ENCODE peak calls at places on chromosomes 12 and 14, in seven cellular contexts. M is HFF-Myc, K is renal cortical epithelial cell, N is RCC 7860, O is nucleus accumbens, Z is glomerular endothelial cell, I is neural progenitor cell. R is an unnamed sample.

GRCh38 chr14:82075566-82075965 is 541.9 kb upstream of the SEL1L start:
- DNase-seq in M (no peak), K (peak; percentile 1), N (no peak), O (no peak), Z (no peak), I (peak; percentile 89), R (peak; percentile 31)

GRCh38 chr14:104473649-104474574 is 105.7 kb upstream of the C14orf180 start:
- DNase-seq in M (no peak), K (no peak), N (no peak), O (no peak), Z (no peak), I (no peak), R (no peak)

GRCh38 chr12:76158518-76159321 is 74.2 kb upstream of the NAP1L1 start:
- DNase-seq in M (peak; percentile 61), K (peak; percentile 82), N (peak; percentile 91), O (peak; percentile 28), Z (peak; percentile 61), I (peak; percentile 61), R (no peak)

GRCh38 chr12:80116735-80117134 is 17.4 kb downstream of the OTOGL start:
- DNase-seq in M (no peak), K (no peak), N (no peak), O (no peak), Z (no peak), I (no peak), R (no peak)

GRCh38 chr12:49825360-49825970 is 2.7 kb downstream of the NCKAP5L start:
- DNase-seq in M (no peak), K (no peak), N (no peak), O (peak; percentile 33), Z (no peak), I (peak; percentile 37), R (no peak)

GRCh38 chr14:79021756-79022155 is 851.6 kb downstream of the NRXN3 start:
- DNase-seq in M (no peak), K (no peak), N (no peak), O (no peak), Z (no peak), I (no peak), R (no peak)

GRCh38 chr12:25725874-25726273 is 172.8 kb upstream of the LMNTD1 start:
- DNase-seq in M (peak; percentile 50), K (peak; percentile 22), N (no peak), O (no peak), Z (no peak), I (no peak), R (no peak)

GRCh38 chr14:77026166-77026929 is 2.2 kb downstream of the IRF2BPL start:
- DNase-seq in M (no peak), K (no peak), N (no peak), O (no peak), Z (no peak), I (peak; percentile 52), R (peak; percentile 64)

GRCh38 chr14:72633551-72633950 is 260.4 kb downstream of the DPF3 start:
- DNase-seq in M (no peak), K (no peak), N (no peak), O (no peak), Z (no peak), I (no peak), R (no peak)

GRCh38 chr12:124694846-124695497 is 127.6 kb upstream of the NCOR2 start:
- DNase-seq in M (peak; percentile 63), K (peak; percentile 96), N (peak; percentile 20), O (no peak), Z (peak; percentile 71), I (no peak), R (no peak)

GRCh38 chr12:29354954-29355353 is 26.0 kb downstream of the ERGIC2 start:
- DNase-seq in M (no peak), K (no peak), N (no peak), O (no peak), Z (no peak), I (no peak), R (no peak)

GRCh38 chr12:123223241-123223668 is 9.7 kb downstream of the MPHOSPH9 start:
- DNase-seq in M (no peak), K (no peak), N (no peak), O (no peak), Z (no peak), I (no peak), R (no peak)

GRCh38 chr14:69711471-69712216 is 55.3 kb upstream of the SRSF5 start:
- DNase-seq in M (no peak), K (no peak), N (no peak), O (peak; percentile 49), Z (no peak), I (no peak), R (no peak)

GRCh38 chr14:35535794-35536112 is 1.8 kb downstream of the INSM2 start:
- DNase-seq in M (no peak), K (no peak), N (no peak), O (no peak), Z (no peak), I (no peak), R (no peak)

GRCh38 chr14:81826080-81826479 is 292.4 kb upstream of the SEL1L start:
- DNase-seq in M (no peak), K (no peak), N (no peak), O (no peak), Z (no peak), I (no peak), R (no peak)

GRCh38 chr14:60229614-60230013 is 19.4 kb upstream of the PPM1A start:
- DNase-seq in M (no peak), K (no peak), N (no peak), O (no peak), Z (no peak), I (no peak), R (no peak)

GRCh38 chr12:124782132-124782531 is 81.5 kb downstream of the SCARB1 start:
- DNase-seq in M (no peak), K (no peak), N (no peak), O (no peak), Z (no peak), I (no peak), R (no peak)

GRCh38 chr12:5965950-5966383 is 20.9 kb upstream of the ANO2 start:
- DNase-seq in M (no peak), K (peak; percentile 9), N (no peak), O (peak; percentile 11), Z (no peak), I (peak; percentile 84), R (no peak)

GRCh38 chr14:69695664-69696527 is 71.0 kb upstream of the SRSF5 start:
- DNase-seq in M (no peak), K (peak; percentile 59), N (no peak), O (peak; percentile 35), Z (no peak), I (peak; percentile 78), R (peak; percentile 38)

GRCh38 chr12:132921685-132922084 is 34.3 kb upstream of the CHFR start:
- DNase-seq in M (no peak), K (no peak), N (no peak), O (no peak), Z (no peak), I (no peak), R (no peak)

GRCh38 chr12:104673294-104674062 is 216.7 kb downstream of the CHST11 start:
- DNase-seq in M (no peak), K (peak; percentile 38), N (peak; percentile 27), O (no peak), Z (no peak), I (no peak), R (no peak)

GRCh38 chr12:98754095-98754494 is 109.0 kb downstream of the APAF1 start:
- DNase-seq in M (no peak), K (peak; percentile 88), N (peak; percentile 92), O (peak; percentile 62), Z (no peak), I (no peak), R (no peak)

GRCh38 chr12:100427078-100427477 is 46.6 kb upstream of the NR1H4 start:
- DNase-seq in M (peak; percentile 3), K (peak; percentile 94), N (peak; percentile 80), O (no peak), Z (no peak), I (no peak), R (no peak)

GRCh38 chr12:57147641-57147944 is 174 bp upstream of the LRP1-AS start:
- DNase-seq in M (no peak), K (no peak), N (no peak), O (no peak), Z (no peak), I (no peak), R (peak; percentile 44)

GRCh38 chr14:96167224-96168148 is 37.2 kb upstream of the BDKRB2 start:
- DNase-seq in M (peak; percentile 83), K (peak; percentile 96), N (peak; percentile 11), O (no peak), Z (no peak), I (no peak), R (no peak)

GRCh38 chr12:91778938-91779400 is 366.7 kb downstream of the BTG1 start:
- DNase-seq in M (peak; percentile 83), K (peak; percentile 97), N (peak; percentile 97), O (peak; percentile 1), Z (peak; percentile 33), I (no peak), R (peak; percentile 24)

GRCh38 chr14:102442241-102443211 is 67.0 kb downstream of the ANKRD9 start:
- DNase-seq in M (no peak), K (no peak), N (no peak), O (no peak), Z (no peak), I (no peak), R (no peak)

GRCh38 chr12:91704446-91704845 is 441.2 kb downstream of the BTG1 start:
- DNase-seq in M (no peak), K (peak; percentile 36), N (no peak), O (no peak), Z (no peak), I (no peak), R (no peak)

GRCh38 chr14:103019236-103019635 is 38.1 kb downstream of the CDC42BPB start:
- DNase-seq in M (no peak), K (no peak), N (no peak), O (no peak), Z (no peak), I (no peak), R (no peak)

GRCh38 chr14:102893452-102893851 is 29.0 kb upstream of the AMN start:
- DNase-seq in M (peak; percentile 41), K (no peak), N (no peak), O (no peak), Z (no peak), I (no peak), R (no peak)

GRCh38 chr12:47094804-47095203 is 15.0 kb upstream of the AMIGO2 start:
- DNase-seq in M (no peak), K (peak; percentile 90), N (peak; percentile 85), O (no peak), Z (no peak), I (no peak), R (no peak)

GRCh38 chr12:133220521-133220920 is 15.2 kb downstream of the ANHX start:
- DNase-seq in M (no peak), K (no peak), N (no peak), O (no peak), Z (no peak), I (no peak), R (no peak)

GRCh38 chr14:59254146-59254910 is 65.9 kb downstream of the DAAM1 start:
- DNase-seq in M (peak; percentile 81), K (peak; percentile 86), N (peak; percentile 24), O (peak; percentile 31), Z (no peak), I (no peak), R (peak; percentile 70)

GRCh38 chr12:91859347-91859746 is 286.3 kb downstream of the BTG1 start:
- DNase-seq in M (no peak), K (no peak), N (no peak), O (no peak), Z (no peak), I (no peak), R (no peak)

GRCh38 chr12:118122264-118122663 is 13.7 kb upstream of the PEBP1 start:
- DNase-seq in M (no peak), K (no peak), N (no peak), O (no peak), Z (no peak), I (no peak), R (no peak)

GRCh38 chr14:71403673-71404072 is 496.4 kb downstream of the PCNX1 start:
- DNase-seq in M (no peak), K (peak; percentile 29), N (no peak), O (no peak), Z (no peak), I (no peak), R (no peak)

GRCh38 chr14:91123201-91123600 is 9.3 kb downstream of the DGLUCY start:
- DNase-seq in M (no peak), K (no peak), N (no peak), O (no peak), Z (no peak), I (no peak), R (no peak)